ENCODE peak calls at places on chromosomes 3 and 15, in nine cellular contexts. H, E, Y, J, F, B, L, S and V are unnamed samples.

GRCh38 chr15:84894743-84895425 is 10.4 kb downstream of the SLC28A1 start:
- DNase-seq in H (no peak), E (no peak), Y (no peak), J (no peak), F (peak; percentile 61), B (no peak), L (no peak), S (no peak), V (no peak)

GRCh38 chr15:23578521-23579150 is 13.2 kb downstream of the MKRN3 start:
- DNase-seq in H (no peak), E (no peak), Y (no peak), J (no peak), F (no peak), B (no peak), L (no peak), S (no peak), V (no peak)

GRCh38 chr15:78914027-78914764 is 30.6 kb downstream of the CTSH start:
- DNase-seq in H (peak; percentile 57), E (peak; percentile 73), Y (peak; percentile 25), J (peak; percentile 77), F (no peak), B (peak; percentile 38), L (peak; percentile 52), S (no peak), V (no peak)

GRCh38 chr15:40906947-40907802 is 12.9 kb downstream of the VPS18 start:
- DNase-seq in H (peak; percentile 59), E (peak; percentile 69), Y (no peak), J (no peak), F (peak; percentile 29), B (no peak), L (no peak), S (peak; percentile 75), V (no peak)

GRCh38 chr15:24878153-24878552 is 76.6 kb upstream of the SNRPN start:
- DNase-seq in H (peak; percentile 14), E (peak; percentile 34), Y (no peak), J (no peak), F (peak; percentile 36), B (peak; percentile 26), L (peak; percentile 26), S (peak; percentile 30), V (no peak)

GRCh38 chr3:52150357-52150756 is 3.9 kb downstream of the POC1A start:
- DNase-seq in H (no peak), E (no peak), Y (no peak), J (no peak), F (no peak), B (no peak), L (no peak), S (no peak), V (no peak)

GRCh38 chr15:77538011-77538410 is 94.7 kb downstream of the LINGO1 start:
- DNase-seq in H (no peak), E (no peak), Y (no peak), J (no peak), F (no peak), B (no peak), L (no peak), S (no peak), V (no peak)

GRCh38 chr3:126351086-126351770 is 6.0 kb downstream of the KLF15 start:
- DNase-seq in H (peak; percentile 14), E (peak; percentile 14), Y (no peak), J (peak; percentile 8), F (no peak), B (no peak), L (peak; percentile 3), S (no peak), V (no peak)

GRCh38 chr3:9056581-9056980 is 93.3 kb upstream of the RAD18 start:
- DNase-seq in H (no peak), E (no peak), Y (no peak), J (no peak), F (no peak), B (no peak), L (no peak), S (no peak), V (no peak)

GRCh38 chr3:33355611-33356010 is 78.4 kb downstream of the FBXL2 start:
- DNase-seq in H (no peak), E (no peak), Y (peak; percentile 17), J (no peak), F (peak; percentile 90), B (peak; percentile 73), L (no peak), S (no peak), V (no peak)

DNA sequence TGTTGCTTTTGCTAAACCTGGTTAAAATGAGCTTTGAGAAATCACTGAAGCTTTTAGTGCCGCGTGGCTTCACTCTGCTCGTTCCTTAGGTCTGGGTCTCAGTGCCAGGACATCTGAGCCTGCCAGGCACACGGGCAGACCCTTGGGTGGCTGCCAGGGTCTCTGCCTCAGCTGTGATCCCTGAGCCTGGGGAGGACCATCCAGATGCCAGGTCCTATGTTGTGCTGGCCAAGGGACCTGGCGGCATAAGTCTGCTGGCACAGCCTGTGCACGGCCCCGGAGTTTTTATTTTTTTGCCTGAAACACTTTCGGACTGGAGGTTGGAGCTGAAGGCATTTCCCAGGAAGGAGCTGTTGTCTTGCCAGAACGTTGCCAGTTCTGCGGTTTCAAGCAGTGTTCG is 328.1 kb downstream of the LRTM1 start:
- DNase-seq in H (peak; percentile 22), E (peak; percentile 26), Y (no peak), J (no peak), F (no peak), B (no peak), L (no peak), S (no peak), V (no peak)
- TF ChIP-seq CTCF in H (no peak), E (no peak), Y (no peak), J (no peak), F (no peak), B (no peak), L (no peak), S (no peak), V (no peak)

GRCh38 chr3:150699068-150699635 is 4.6 kb downstream of the ERICH6 start:
- DNase-seq in H (no peak), E (no peak), Y (peak; percentile 41), J (no peak), F (peak; percentile 52), B (peak; percentile 81), L (no peak), S (no peak), V (no peak)

GRCh38 chr3:150703756-150704344 is at the start of gene ERICH6:
- DNase-seq in H (peak; percentile 93), E (peak; percentile 93), Y (peak; percentile 98), J (peak; percentile 91), F (peak; percentile 92), B (peak; percentile 92), L (peak; percentile 94), S (peak; percentile 93), V (peak; percentile 83)
- TF ChIP-seq CTCF in H (no peak), E (peak; percentile 30), Y (peak; percentile 23), J (no peak), F (no peak), B (peak; percentile 13), L (no peak), S (no peak), V (peak; percentile 41)

DNA sequence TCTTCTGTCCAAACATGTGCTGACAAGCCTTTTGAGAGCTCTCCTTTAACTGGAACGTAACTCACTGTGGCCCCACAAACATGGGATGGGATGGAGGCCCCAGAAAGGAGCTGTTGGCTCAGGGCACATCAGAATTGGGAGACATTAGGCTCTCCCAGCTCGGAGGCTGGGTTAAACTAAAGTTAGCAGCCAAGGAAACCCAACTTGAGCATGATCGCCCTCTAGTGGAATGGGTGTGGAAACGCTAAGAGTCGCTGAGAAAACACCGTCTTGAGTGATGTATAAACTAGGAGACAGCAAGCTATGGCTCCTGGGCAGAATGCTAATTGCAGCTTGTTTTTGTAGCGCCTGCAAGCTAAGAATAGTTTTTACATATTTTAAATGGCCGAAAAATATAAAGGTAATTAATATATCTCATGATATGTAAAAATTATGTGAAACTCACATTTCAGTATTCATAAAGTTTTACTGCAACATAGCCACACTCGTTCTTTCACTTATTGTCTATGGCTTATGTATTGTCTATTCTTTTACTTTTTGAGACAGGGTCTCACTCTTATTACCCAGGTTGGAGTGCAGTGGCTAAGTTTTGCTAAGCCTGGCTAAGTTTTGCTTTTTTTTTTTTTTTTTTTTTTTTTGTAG is 138.8 kb upstream of the HACD2 start:
- DNase-seq in H (no peak), E (peak; percentile 57), Y (peak; percentile 66), J (peak; percentile 63), F (peak; percentile 96), B (peak; percentile 91), L (peak; percentile 63), S (peak; percentile 70), V (peak; percentile 64)
- TF ChIP-seq CTCF in H (peak; percentile 70), E (peak; percentile 76), Y (no peak), J (peak; percentile 81), F (peak; percentile 95), B (peak; percentile 90), L (peak; percentile 63), S (peak; percentile 69), V (peak; percentile 79)

DNA sequence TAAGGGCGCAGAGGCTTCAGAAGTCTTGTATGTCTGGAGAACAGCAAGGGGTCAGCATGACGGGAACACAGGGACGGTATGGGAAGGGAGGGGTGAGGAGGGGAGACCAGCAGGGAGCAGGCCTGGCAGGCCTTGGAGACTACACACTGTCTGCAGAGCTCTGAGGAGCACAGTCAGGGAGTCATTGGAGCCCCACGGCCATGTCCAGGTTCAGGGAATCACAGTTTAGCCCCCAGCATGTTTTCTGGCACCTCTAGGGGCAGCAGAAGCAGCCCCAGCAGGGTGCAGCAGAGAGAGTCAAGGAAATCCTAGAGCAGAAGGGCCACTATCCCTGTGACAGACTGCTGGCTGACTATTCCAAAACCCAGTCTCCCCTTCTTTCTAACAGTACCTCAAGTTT is 3.2 kb downstream of the LAMP3 start:
- DNase-seq in H (no peak), E (no peak), Y (peak; percentile 45), J (no peak), F (no peak), B (no peak), L (no peak), S (no peak), V (no peak)
- TF ChIP-seq CTCF in H (no peak), E (no peak), Y (peak; percentile 55), J (no peak), F (peak; percentile 41), B (peak; percentile 40), L (no peak), S (no peak), V (peak; percentile 23)

DNA sequence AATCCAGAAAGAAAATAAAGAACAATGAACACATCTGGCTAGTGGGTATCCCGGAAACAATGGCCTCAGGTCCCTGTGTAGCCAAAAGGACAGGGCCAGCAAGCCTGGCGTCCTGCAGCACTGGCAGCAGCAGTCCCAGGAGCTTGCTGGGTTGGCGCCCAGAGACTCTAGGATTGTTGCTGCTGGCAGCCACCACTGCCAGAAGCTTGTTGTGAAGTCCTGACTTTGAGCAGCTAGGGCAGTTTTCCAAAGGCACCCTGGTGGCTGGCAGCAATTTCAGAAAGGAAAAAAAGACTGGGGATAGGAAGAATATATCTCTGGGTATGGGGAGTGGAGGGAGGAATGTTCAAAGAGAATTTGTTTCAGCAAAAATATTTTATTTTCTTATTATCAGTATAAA is 11.3 kb downstream of the SHQ1 start:
- DNase-seq in H (peak; percentile 76), E (no peak), Y (no peak), J (peak; percentile 29), F (no peak), B (no peak), L (no peak), S (no peak), V (no peak)
- TF ChIP-seq CTCF in H (peak; percentile 16), E (no peak), Y (no peak), J (no peak), F (no peak), B (no peak), L (no peak), S (no peak), V (no peak)

GRCh38 chr3:107548601-107549000 is 25.8 kb downstream of the BBX start:
- DNase-seq in H (no peak), E (no peak), Y (no peak), J (no peak), F (no peak), B (no peak), L (no peak), S (no peak), V (no peak)
- TF ChIP-seq CTCF in H (no peak), E (no peak), Y (no peak), J (no peak), F (no peak), B (no peak), L (no peak), S (no peak), V (no peak)